ENCODE peak calls at places on chromosome 7, in eight cellular contexts. M is Calu3; F is CD8-positive, alpha-beta T cell; D is PC-9; V is hepatocyte; E is heart left ventricle; T is AG04450; C is neural progenitor cell. P is an unnamed sample.

GRCh38 chr7:106462365-106462859 is 177.6 kb upstream of the NAMPT start:
- DNase-seq in C (peak), F (no peak), E (no peak), T (peak), M (peak), D (peak), V (peak), P (no peak)

GRCh38 chr7:142300689-142301088 is 42.8 kb upstream of the PRSS58 start:
- DNase-seq in T (no peak), E (no peak), M (peak), D (peak), C (peak), F (peak), V (no peak), P (no peak)

GRCh38 chr7:48337012-48337621 is 165.9 kb downstream of the ABCA13 start:
- DNase-seq in T (no peak), E (no peak), F (no peak), V (peak), C (peak), M (peak), D (peak), P (no peak)

GRCh38 chr7:5546626-5547025 is 123.0 kb upstream of the TNRC18 start:
- DNase-seq in T (no peak), M (no peak), E (peak), V (no peak), C (no peak), F (no peak), D (no peak), P (no peak)

GRCh38 chr7:26329520-26330269 is 38.0 kb downstream of the SNX10 start:
- DNase-seq in F (no peak), E (peak), V (no peak), C (no peak), T (no peak), M (no peak), D (no peak), P (no peak)

GRCh38 chr7:83130623-83131545 is 31.8 kb downstream of the PCLO start:
- DNase-seq in T (no peak), C (no peak), V (no peak), E (no peak), F (no peak), D (no peak), M (no peak), P (no peak)

GRCh38 chr7:74044366-74045350 is 16.7 kb downstream of the ELN start:
- DNase-seq in V (no peak), F (no peak), E (peak), T (no peak), C (no peak), D (no peak), M (no peak), P (no peak)

GRCh38 chr7:135879238-135879637 is 97.9 kb downstream of the MTPN start:
- DNase-seq in V (no peak), C (no peak), T (no peak), E (no peak), M (no peak), F (no peak), D (no peak), P (no peak)

GRCh38 chr7:70266186-70266585 is 667.9 kb downstream of the AUTS2 start:
- DNase-seq in F (no peak), T (no peak), V (no peak), M (no peak), C (no peak), D (no peak), E (no peak), P (no peak)

GRCh38 chr7:127810691-127811660 is 159.0 kb downstream of the SND1 start:
- DNase-seq in C (no peak), D (no peak), T (no peak), F (no peak), E (no peak), M (no peak), V (no peak), P (no peak)

GRCh38 chr7:135929249-135929648 is 47.9 kb downstream of the MTPN start:
- DNase-seq in C (no peak), D (no peak), M (no peak), E (no peak), F (no peak), V (peak), T (no peak), P (no peak)

GRCh38 chr7:116097365-116098009 is 66.9 kb upstream of the TFEC start:
- DNase-seq in D (peak), C (no peak), F (no peak), E (no peak), V (no peak), M (peak), T (no peak), P (no peak)

GRCh38 chr7:99124236-99124635 is 19.7 kb downstream of the SMURF1 start:
- DNase-seq in C (no peak), M (no peak), E (no peak), V (no peak), D (no peak), F (no peak), T (no peak), P (no peak)

GRCh38 chr7:74143383-74143782 is 30.8 kb upstream of the EIF4H start:
- DNase-seq in F (no peak), D (no peak), M (no peak), C (no peak), V (no peak), E (no peak), T (no peak), P (no peak)

GRCh38 chr7:130943336-130943901 is 209.4 kb upstream of the KLF14 start:
- DNase-seq in E (no peak), F (no peak), M (no peak), C (no peak), V (no peak), D (no peak), T (peak), P (no peak)

GRCh38 chr7:97845622-97846203 is 26.5 kb downstream of the ASNS start:
- DNase-seq in T (no peak), D (no peak), F (no peak), E (no peak), C (peak), V (peak), M (peak), P (no peak)

GRCh38 chr7:112462236-112462635 is 12.0 kb downstream of the IFRD1 start:
- DNase-seq in C (no peak), T (no peak), V (peak), M (peak), E (peak), F (no peak), D (peak), P (no peak)

GRCh38 chr7:5495581-5496375 is 72.1 kb upstream of the TNRC18 start:
- DNase-seq in C (no peak), F (no peak), E (peak), V (no peak), T (no peak), M (no peak), D (no peak), P (no peak)

GRCh38 chr7:106952658-106953231 is 87.7 kb downstream of the PIK3CG start:
- DNase-seq in E (peak), T (no peak), C (no peak), V (no peak), D (no peak), F (no peak), M (no peak), P (no peak)

GRCh38 chr7:71733108-71733870 is 601.3 kb downstream of the GALNT17 start:
- DNase-seq in E (peak), F (peak), M (peak), V (peak), D (peak), T (peak), C (peak), P (peak)

GRCh38 chr7:15628876-15629275 is 57.6 kb downstream of the MEOX2 start:
- DNase-seq in E (no peak), C (no peak), V (no peak), T (peak), M (no peak), D (no peak), F (no peak), P (no peak)

GRCh38 chr7:46210467-46210866 is 289.4 kb upstream of the IGFBP3 start:
- DNase-seq in C (no peak), T (no peak), V (no peak), D (no peak), M (no peak), E (no peak), F (no peak), P (no peak)

GRCh38 chr7:45080265-45080957 is 8.4 kb downstream of the NACAD start:
- DNase-seq in V (no peak), M (no peak), T (no peak), F (no peak), E (no peak), C (no peak), D (no peak), P (no peak)

GRCh38 chr7:101618916-101619315 is 10.2 kb downstream of the MYL10 start:
- DNase-seq in M (no peak), D (no peak), V (no peak), C (no peak), F (no peak), E (no peak), T (no peak), P (no peak)

GRCh38 chr7:41134873-41135250 is 568.0 kb downstream of the INHBA start:
- DNase-seq in D (no peak), E (no peak), F (no peak), C (no peak), V (no peak), T (no peak), M (no peak), P (no peak)

GRCh38 chr7:36109013-36109627 is 43.9 kb upstream of the EEPD1 start:
- DNase-seq in M (no peak), C (no peak), V (no peak), T (no peak), D (peak), F (no peak), E (no peak), P (no peak)

GRCh38 chr7:36522453-36523007 is 132.9 kb downstream of the ANLN start:
- DNase-seq in V (no peak), M (no peak), E (no peak), T (no peak), D (no peak), F (no peak), C (no peak), P (no peak)

GRCh38 chr7:55878701-55879100 is 8.6 kb upstream of the ZNF713 start:
- DNase-seq in V (no peak), E (no peak), D (no peak), F (no peak), C (no peak), T (no peak), M (no peak), P (no peak)

GRCh38 chr7:134701272-134701671 is 54.6 kb downstream of the BPGM start:
- DNase-seq in D (no peak), C (no peak), T (no peak), E (no peak), M (peak), V (no peak), F (peak), P (no peak)

GRCh38 chr7:46468753-46469356 is 547.8 kb upstream of the IGFBP3 start:
- DNase-seq in F (no peak), M (no peak), T (no peak), D (peak), E (no peak), V (peak), C (peak), P (no peak)

GRCh38 chr7:29805031-29805430 is 1.3 kb upstream of the WIPF3 start:
- DNase-seq in D (no peak), V (no peak), T (no peak), E (no peak), M (no peak), C (no peak), F (no peak), P (no peak)

GRCh38 chr7:233456-234035 is 41.2 kb downstream of the FAM20C start:
- DNase-seq in V (no peak), F (no peak), E (peak), M (no peak), T (no peak), D (no peak), C (no peak), P (no peak)

GRCh38 chr7:128931186-128931798 is 6.4 kb upstream of the IRF5 start:
- DNase-seq in E (peak), V (no peak), M (no peak), D (no peak), T (no peak), C (no peak), F (no peak), P (no peak)

GRCh38 chr7:50308301-50309129 is 4.0 kb downstream of the IKZF1 start:
- DNase-seq in M (no peak), F (no peak), E (no peak), C (peak), T (no peak), V (no peak), D (no peak), P (no peak)

GRCh38 chr7:145729701-145730100 is 386.9 kb upstream of the CNTNAP2 start:
- DNase-seq in C (no peak), T (no peak), F (no peak), M (no peak), E (no peak), D (no peak), V (no peak), P (no peak)

GRCh38 chr7:33109758-33110238 is 594 bp upstream of the RP9 start:
- DNase-seq in M (no peak), D (no peak), V (no peak), C (no peak), F (no peak), T (no peak), E (no peak), P (no peak)

DNA sequence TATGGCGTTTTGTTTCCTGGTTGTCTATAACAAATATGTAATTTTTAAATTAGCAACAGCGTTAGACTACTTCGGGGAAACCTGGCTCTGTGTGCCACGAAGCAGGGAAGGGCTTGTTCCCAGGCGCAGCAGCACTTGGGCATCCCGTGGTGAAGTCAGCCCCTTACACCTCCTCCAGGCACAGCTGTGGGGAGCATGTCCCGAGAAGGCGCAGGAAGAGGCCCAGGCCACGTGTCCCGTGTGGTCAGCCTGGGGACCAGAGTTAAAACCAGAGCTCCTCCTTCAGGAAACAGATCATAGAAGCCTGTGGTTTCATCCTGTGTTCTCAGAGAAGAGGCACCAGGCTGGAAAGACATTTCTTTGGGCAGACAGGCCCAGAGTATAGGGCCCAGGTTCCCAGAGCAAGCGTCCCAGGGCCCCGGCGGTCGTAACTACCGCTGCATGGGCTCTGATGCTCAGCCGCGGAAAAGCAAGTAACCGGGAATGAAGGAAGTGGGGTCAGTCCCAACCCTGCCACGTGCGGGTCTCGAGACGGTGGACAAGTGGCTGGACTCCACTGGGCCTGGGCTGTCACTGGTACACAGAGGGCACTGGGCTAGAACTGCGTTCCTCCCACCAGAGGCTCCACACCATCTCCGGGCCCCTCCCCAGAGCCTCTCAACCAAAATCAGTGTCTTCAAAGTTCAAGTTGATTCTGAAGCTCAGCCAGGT is 7.1 kb downstream of the NUDT1 start:
- DNase-seq in D (peak), V (peak), F (no peak), E (peak), M (peak), C (no peak), T (peak), P (no peak)
- TF ChIP-seq CTCF in D (no peak), V (no peak), F (no peak), E (no peak), M (no peak), C (no peak), T (no peak), P (no peak)

GRCh38 chr7:95396136-95397032 is at the start of gene PON3:
- DNase-seq in V (no peak), D (peak), E (peak), T (no peak), M (peak), C (no peak), F (no peak), P (no peak)
- TF ChIP-seq CTCF in V (no peak), D (peak), E (peak), T (no peak), M (peak), C (no peak), F (no peak), P (no peak)

GRCh38 chr7:121513105-121513504 is 117.0 kb upstream of the FAM3C start:
- DNase-seq in E (no peak), D (no peak), C (no peak), V (no peak), M (no peak), F (no peak), T (no peak), P (no peak)

GRCh38 chr7:121515181-121515580 is 119.1 kb upstream of the FAM3C start:
- DNase-seq in V (no peak), C (no peak), M (no peak), F (no peak), T (no peak), E (no peak), D (peak), P (no peak)

GRCh38 chr7:121505540-121506182 is 109.6 kb upstream of the FAM3C start:
- DNase-seq in C (no peak), V (no peak), M (no peak), T (no peak), E (no peak), D (no peak), F (no peak), P (no peak)

GRCh38 chr7:121510858-121511482 is 114.9 kb upstream of the FAM3C start:
- DNase-seq in V (peak), C (peak), F (no peak), T (no peak), E (no peak), M (no peak), D (no peak), P (no peak)

DNA sequence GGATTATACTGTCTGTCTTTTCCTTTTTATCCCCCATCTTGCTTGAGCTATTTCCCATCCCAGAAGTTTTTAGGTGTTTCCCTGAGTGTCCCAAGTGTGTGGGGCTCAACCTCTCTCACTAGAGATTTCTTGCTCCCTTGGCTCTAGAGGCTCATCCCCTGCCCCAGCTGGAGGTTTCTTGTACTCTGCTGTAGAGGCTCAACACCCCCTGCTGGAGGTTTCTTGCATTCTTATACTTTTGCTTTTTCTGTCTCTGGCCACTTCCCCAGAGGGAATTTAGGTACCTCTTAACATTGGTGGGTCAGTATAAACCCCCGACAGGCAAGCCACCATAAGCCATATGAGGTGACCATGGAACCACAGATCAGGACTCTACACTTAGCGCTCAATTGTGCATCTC is 114.2 kb upstream of the FAM3C start:
- DNase-seq in V (peak), M (no peak), E (no peak), T (no peak), C (peak), D (no peak), F (peak), P (no peak)
- TF ChIP-seq CTCF in V (peak), M (no peak), E (no peak), T (no peak), C (peak), D (no peak), F (peak), P (no peak)

DNA sequence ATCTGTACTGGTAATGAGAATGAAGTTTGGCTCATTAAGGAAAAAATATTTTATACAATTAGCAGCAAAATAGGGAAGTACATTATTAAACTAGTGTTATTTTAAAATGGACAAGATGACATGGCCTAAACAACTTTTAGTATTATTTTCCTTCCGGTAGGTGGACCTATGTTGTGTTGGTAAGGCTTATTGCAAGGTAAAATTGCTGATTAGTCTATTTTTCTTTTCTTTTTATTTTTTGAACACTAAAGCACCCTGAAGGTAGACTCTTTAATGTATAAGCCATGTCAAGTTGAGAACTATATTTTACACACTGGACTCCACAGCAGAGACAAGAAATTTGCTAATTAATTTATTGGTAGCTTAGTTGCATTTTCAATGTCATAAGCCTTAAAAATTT is 239.5 kb upstream of the POT1 start:
- DNase-seq in F (no peak), C (no peak), E (no peak), M (no peak), D (no peak), T (no peak), V (no peak), P (no peak)
- TF ChIP-seq CTCF in F (no peak), C (no peak), E (no peak), M (no peak), D (no peak), T (no peak), V (no peak), P (no peak)

GRCh38 chr7:159137906-159138305 is 6.8 kb downstream of the VIPR2 start:
- DNase-seq in F (no peak), V (no peak), M (no peak), C (no peak), T (no peak), E (no peak), D (no peak), P (no peak)
- TF ChIP-seq CTCF in F (no peak), V (no peak), M (no peak), C (no peak), T (no peak), E (no peak), D (no peak), P (no peak)

GRCh38 chr7:1758417-1758858 is 88.4 kb downstream of the ELFN1 start:
- DNase-seq in D (peak), E (peak), F (peak), M (peak), C (peak), T (no peak), V (peak), P (no peak)

GRCh38 chr7:1757601-1758000 is 87.5 kb downstream of the ELFN1 start:
- DNase-seq in T (no peak), F (no peak), C (no peak), V (no peak), D (no peak), M (no peak), E (no peak), P (no peak)

GRCh38 chr7:1761097-1761496 is 91.0 kb downstream of the ELFN1 start:
- DNase-seq in C (no peak), M (no peak), T (no peak), V (no peak), D (no peak), F (no peak), E (no peak), P (no peak)

GRCh38 chr7:1755783-1756626 is 85.9 kb downstream of the ELFN1 start:
- DNase-seq in E (no peak), F (no peak), T (no peak), D (no peak), C (no peak), M (no peak), V (no peak), P (no peak)

DNA sequence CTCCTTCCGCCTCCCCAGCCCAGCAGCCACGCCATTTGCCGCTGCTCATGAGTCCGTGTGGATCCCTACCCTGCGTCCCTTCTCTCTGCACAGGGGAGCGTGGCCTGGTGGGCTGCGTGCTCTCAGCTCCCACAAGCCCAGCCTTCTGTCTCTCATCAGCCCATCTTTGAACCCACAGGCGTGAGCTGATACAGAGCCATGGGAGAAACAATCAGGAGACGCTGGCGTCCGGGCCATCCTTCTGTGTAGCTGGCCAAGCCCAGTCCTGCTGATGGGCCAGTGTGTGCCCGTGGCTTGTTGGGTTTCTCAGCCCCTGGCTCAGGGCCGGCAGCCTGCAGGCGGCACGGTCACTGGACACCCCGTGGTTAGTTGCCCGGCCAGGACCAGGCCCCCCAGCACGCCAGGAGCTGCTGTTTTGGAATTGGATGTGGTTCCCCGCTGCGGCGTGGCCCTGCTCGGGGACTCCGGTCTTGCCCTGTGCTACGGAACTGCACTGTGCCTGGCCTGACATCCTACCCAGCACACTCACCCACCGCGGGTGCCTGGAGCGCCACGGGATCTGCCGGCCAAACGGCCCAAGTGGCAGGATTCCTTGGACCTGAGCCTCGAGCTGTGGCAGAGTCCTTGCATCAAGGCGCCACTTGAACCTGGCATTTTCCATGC is 88.9 kb downstream of the ELFN1 start:
- DNase-seq in M (no peak), V (no peak), F (no peak), E (peak), T (no peak), C (no peak), D (no peak), P (no peak)
- TF ChIP-seq CTCF in M (no peak), V (no peak), F (no peak), E (no peak), T (no peak), C (no peak), D (peak), P (no peak)

P was measured in mesothelial cell of epicardium.